ENCODE peak calls at places on chromosomes 4 and X, in eight cellular contexts. One of them, this sample, is unnamed.

GRCh38 chr4:106048250-106048931 is 153.1 kb downstream of the NPNT start:
- DNase-seq in heart left ventricle: no peak
- DNase-seq in activated naive CD4-positive, alpha-beta T cell treated with anti-CD3 and anti-CD28 coated beads for 36 hours: no peak
- DNase-seq in foreskin fibroblast: no peak
- DNase-seq in K562: no peak
- DNase-seq in EL: no peak
- DNase-seq in memory B cell: no peak
- DNase-seq in cardiac fibroblast: peak
- DNase-seq in this sample: peak

GRCh38 chrX:139932077-139932900 is 564 bp downstream of the ATP11C start:
- DNase-seq in K562: peak
- DNase-seq in foreskin fibroblast: peak
- DNase-seq in activated naive CD4-positive, alpha-beta T cell treated with anti-CD3 and anti-CD28 coated beads for 36 hours: peak
- DNase-seq in memory B cell: peak
- DNase-seq in cardiac fibroblast: peak
- DNase-seq in EL: peak
- DNase-seq in heart left ventricle: peak
- DNase-seq in this sample: peak

GRCh38 chrX:153539171-153539978 is 21.9 kb downstream of the ATP2B3 start:
- DNase-seq in K562: peak
- DNase-seq in activated naive CD4-positive, alpha-beta T cell treated with anti-CD3 and anti-CD28 coated beads for 36 hours: peak
- DNase-seq in EL: peak
- DNase-seq in cardiac fibroblast: peak
- DNase-seq in heart left ventricle: peak
- DNase-seq in memory B cell: peak
- DNase-seq in foreskin fibroblast: peak
- DNase-seq in this sample: peak

GRCh38 chr4:7414736-7415510 is 19.8 kb downstream of the PSAPL1 start:
- DNase-seq in EL: no peak
- DNase-seq in foreskin fibroblast: no peak
- DNase-seq in heart left ventricle: peak
- DNase-seq in activated naive CD4-positive, alpha-beta T cell treated with anti-CD3 and anti-CD28 coated beads for 36 hours: no peak
- DNase-seq in cardiac fibroblast: no peak
- DNase-seq in memory B cell: no peak
- DNase-seq in K562: no peak
- DNase-seq in this sample: no peak

GRCh38 chr4:74279716-74280115 is 28.6 kb upstream of the EPGN start:
- DNase-seq in activated naive CD4-positive, alpha-beta T cell treated with anti-CD3 and anti-CD28 coated beads for 36 hours: no peak
- DNase-seq in EL: no peak
- DNase-seq in cardiac fibroblast: no peak
- DNase-seq in heart left ventricle: no peak
- DNase-seq in foreskin fibroblast: no peak
- DNase-seq in memory B cell: no peak
- DNase-seq in K562: no peak
- DNase-seq in this sample: no peak

GRCh38 chr4:142824368-142824767 is 21.7 kb downstream of the INPP4B start:
- DNase-seq in K562: no peak
- DNase-seq in EL: peak
- DNase-seq in memory B cell: no peak
- DNase-seq in foreskin fibroblast: peak
- DNase-seq in heart left ventricle: no peak
- DNase-seq in cardiac fibroblast: peak
- DNase-seq in activated naive CD4-positive, alpha-beta T cell treated with anti-CD3 and anti-CD28 coated beads for 36 hours: no peak
- DNase-seq in this sample: peak

GRCh38 chrX:22748093-22748999 is 251.4 kb upstream of the DDX53 start:
- DNase-seq in cardiac fibroblast: peak
- DNase-seq in activated naive CD4-positive, alpha-beta T cell treated with anti-CD3 and anti-CD28 coated beads for 36 hours: peak
- DNase-seq in foreskin fibroblast: no peak
- DNase-seq in heart left ventricle: no peak
- DNase-seq in memory B cell: peak
- DNase-seq in K562: peak
- DNase-seq in EL: peak
- DNase-seq in this sample: peak

GRCh38 chr4:77821775-77822174 is 2.6 kb upstream of the CNOT6L start:
- DNase-seq in K562: no peak
- DNase-seq in heart left ventricle: no peak
- DNase-seq in EL: no peak
- DNase-seq in foreskin fibroblast: no peak
- DNase-seq in cardiac fibroblast: no peak
- DNase-seq in activated naive CD4-positive, alpha-beta T cell treated with anti-CD3 and anti-CD28 coated beads for 36 hours: peak
- DNase-seq in memory B cell: peak
- DNase-seq in this sample: no peak

GRCh38 chr4:185112104-185112503 is 31.0 kb upstream of the SLC25A4 start:
- DNase-seq in K562: peak
- DNase-seq in activated naive CD4-positive, alpha-beta T cell treated with anti-CD3 and anti-CD28 coated beads for 36 hours: no peak
- DNase-seq in memory B cell: no peak
- DNase-seq in cardiac fibroblast: peak
- DNase-seq in heart left ventricle: no peak
- DNase-seq in EL: peak
- DNase-seq in foreskin fibroblast: peak
- DNase-seq in this sample: peak

GRCh38 chr4:6955261-6955911 is 45.8 kb downstream of the TBC1D14 start:
- DNase-seq in K562: no peak
- DNase-seq in activated naive CD4-positive, alpha-beta T cell treated with anti-CD3 and anti-CD28 coated beads for 36 hours: no peak
- DNase-seq in heart left ventricle: no peak
- DNase-seq in EL: no peak
- DNase-seq in foreskin fibroblast: no peak
- DNase-seq in memory B cell: no peak
- DNase-seq in cardiac fibroblast: no peak
- DNase-seq in this sample: no peak

This sample was measured in HFFc6.